ENCODE peak calls at places on chromosomes 11 and 22, in six cellular contexts. X is amniotic stem cell, Z is ELR, T is iris pigment epithelial cell, R is WTC11, L is NAMALWA. W is an unnamed sample.

GRCh38 chr11:90250970-90251369 is 28.1 kb upstream of the CHORDC1 start:
- DNase-seq in Z (peak), X (no peak), L (peak), T (no peak), R (no peak), W (no peak)

GRCh38 chr11:117823941-117824420 is 563 bp downstream of the FXYD2 start:
- DNase-seq in X (no peak), L (no peak), T (no peak), Z (no peak), R (no peak), W (no peak)

GRCh38 chr11:32302826-32303225 is 132.5 kb downstream of the WT1 start:
- DNase-seq in L (no peak), R (no peak), T (no peak), Z (no peak), X (no peak), W (no peak)

GRCh38 chr11:8019671-8020597 is 32.8 kb downstream of the EIF3F start:
- DNase-seq in R (no peak), Z (peak), T (peak), L (no peak), X (peak), W (no peak)

GRCh38 chr22:45235851-45236342 is 4.8 kb downstream of the KIAA0930 start:
- DNase-seq in L (peak), R (no peak), T (no peak), X (no peak), Z (no peak), W (no peak)

GRCh38 chr22:39956932-39957664 is 3.1 kb upstream of the TMA7B start:
- DNase-seq in Z (no peak), R (no peak), L (no peak), T (no peak), X (no peak), W (no peak)

GRCh38 chr22:48199667-48200066 is 1437.2 kb downstream of the TBC1D22A start:
- DNase-seq in Z (no peak), R (no peak), T (no peak), X (no peak), L (no peak), W (no peak)

GRCh38 chr11:73931039-73931645 is 19.7 kb upstream of the DNAJB13 start:
- DNase-seq in X (no peak), Z (peak), T (peak), L (peak), R (peak), W (peak)

GRCh38 chr11:133243832-133244231 is 288.5 kb downstream of the OPCML start:
- DNase-seq in Z (no peak), X (no peak), R (peak), L (no peak), T (no peak), W (no peak)

GRCh38 chr11:121890377-121890776 is 225.6 kb downstream of the BLID start:
- DNase-seq in X (peak), Z (peak), L (no peak), T (peak), R (no peak), W (no peak)

GRCh38 chr11:10150800-10151199 is 143.2 kb downstream of the SBF2 start:
- DNase-seq in Z (no peak), R (no peak), T (no peak), X (no peak), L (no peak), W (no peak)

GRCh38 chr11:43359432-43359818 is 705 bp downstream of the TTC17 start:
- DNase-seq in T (peak), Z (peak), R (peak), L (peak), X (no peak), W (no peak)

GRCh38 chr11:74446445-74446844 is 20.9 kb downstream of the KCNE3 start:
- DNase-seq in L (no peak), R (no peak), T (no peak), Z (no peak), X (no peak), W (no peak)